ENCODE peak calls at places on chromosomes 6 and 20, in seven cellular contexts. One of them, this sample, is unnamed.
A peak's percentile ranks its signal among the peaks of the same experiment; 100 is the strongest.

GRCh38 chr6:142313284-142313683 is 11.5 kb downstream of the ADGRG6 start:
- DNase-seq in GM23338: no peak
- DNase-seq in MM.1S: no peak
- DNase-seq in PC-3: no peak
- DNase-seq in HCT116: no peak
- DNase-seq in hepatocyte: peak; percentile 37
- DNase-seq in OCI-LY7: no peak
- DNase-seq in this sample: no peak

GRCh38 chr20:37904008-37904675 is 1.2 kb downstream of the VSTM2L start:
- DNase-seq in PC-3: no peak
- DNase-seq in MM.1S: no peak
- DNase-seq in HCT116: no peak
- DNase-seq in GM23338: no peak
- DNase-seq in hepatocyte: no peak
- DNase-seq in OCI-LY7: no peak
- DNase-seq in this sample: no peak

GRCh38 chr6:167788531-167788903 is 38.2 kb upstream of the AFDN start:
- DNase-seq in hepatocyte: no peak
- DNase-seq in GM23338: no peak
- DNase-seq in PC-3: no peak
- DNase-seq in HCT116: no peak
- DNase-seq in MM.1S: no peak
- DNase-seq in OCI-LY7: no peak
- DNase-seq in this sample: no peak

GRCh38 chr20:5073154-5074049 is 46.4 kb downstream of the PCNA start:
- DNase-seq in hepatocyte: peak; percentile 30
- DNase-seq in OCI-LY7: no peak
- DNase-seq in HCT116: peak; percentile 69
- DNase-seq in MM.1S: no peak
- DNase-seq in GM23338: peak; percentile 34
- DNase-seq in PC-3: peak; percentile 98
- DNase-seq in this sample: no peak

GRCh38 chr6:82248233-82248735 is 740 bp upstream of the IBTK start:
- DNase-seq in PC-3: peak; percentile 90
- DNase-seq in MM.1S: peak; percentile 16
- DNase-seq in GM23338: peak; percentile 42
- DNase-seq in hepatocyte: peak; percentile 78
- DNase-seq in OCI-LY7: no peak
- DNase-seq in HCT116: peak; percentile 49
- DNase-seq in this sample: peak; percentile 61

GRCh38 chr6:123895346-123895745 is 91.7 kb downstream of the NKAIN2 start:
- DNase-seq in HCT116: no peak
- DNase-seq in GM23338: no peak
- DNase-seq in PC-3: no peak
- DNase-seq in OCI-LY7: no peak
- DNase-seq in hepatocyte: no peak
- DNase-seq in MM.1S: no peak
- DNase-seq in this sample: no peak

GRCh38 chr6:34484899-34485298 is 19.0 kb downstream of the PACSIN1 start:
- DNase-seq in HCT116: peak; percentile 28
- DNase-seq in MM.1S: peak; percentile 65
- DNase-seq in OCI-LY7: peak; percentile 91
- DNase-seq in PC-3: peak; percentile 90
- DNase-seq in GM23338: no peak
- DNase-seq in hepatocyte: peak; percentile 18
- DNase-seq in this sample: no peak

GRCh38 chr20:9838378-9839295 is at the start of gene PAK5:
- DNase-seq in OCI-LY7: no peak
- DNase-seq in MM.1S: peak; percentile 84
- DNase-seq in hepatocyte: peak; percentile 91
- DNase-seq in GM23338: peak; percentile 96
- DNase-seq in PC-3: no peak
- DNase-seq in HCT116: peak; percentile 1
- DNase-seq in this sample: peak; percentile 96

GRCh38 chr20:1644101-1644962 is 13.2 kb downstream of the SIRPG start:
- DNase-seq in OCI-LY7: no peak
- DNase-seq in MM.1S: no peak
- DNase-seq in PC-3: no peak
- DNase-seq in GM23338: no peak
- DNase-seq in HCT116: no peak
- DNase-seq in hepatocyte: no peak
- DNase-seq in this sample: peak; percentile 2

GRCh38 chr6:28922841-28923317 is 906 bp downstream of the TRIM27 start:
- DNase-seq in MM.1S: peak; percentile 36
- DNase-seq in OCI-LY7: peak; percentile 74
- DNase-seq in GM23338: peak; percentile 63
- DNase-seq in HCT116: no peak
- DNase-seq in PC-3: peak; percentile 39
- DNase-seq in hepatocyte: peak; percentile 59
- DNase-seq in this sample: peak; percentile 59

GRCh38 chr6:14966111-14966901 is 279.6 kb upstream of the JARID2 start:
- DNase-seq in OCI-LY7: no peak
- DNase-seq in HCT116: no peak
- DNase-seq in PC-3: peak; percentile 40
- DNase-seq in GM23338: peak; percentile 63
- DNase-seq in MM.1S: no peak
- DNase-seq in hepatocyte: no peak
- DNase-seq in this sample: no peak

GRCh38 chr6:158799051-158799792 is 19.9 kb downstream of the EZR start:
- DNase-seq in MM.1S: no peak
- DNase-seq in HCT116: no peak
- DNase-seq in PC-3: peak; percentile 58
- DNase-seq in OCI-LY7: peak; percentile 44
- DNase-seq in GM23338: no peak
- DNase-seq in hepatocyte: peak; percentile 61
- DNase-seq in this sample: no peak

GRCh38 chr20:24360531-24360930 is 108.9 kb upstream of the SYNDIG1 start:
- DNase-seq in hepatocyte: no peak
- DNase-seq in GM23338: no peak
- DNase-seq in HCT116: no peak
- DNase-seq in OCI-LY7: no peak
- DNase-seq in PC-3: no peak
- DNase-seq in MM.1S: no peak
- DNase-seq in this sample: no peak
- TF ChIP-seq CTCF in hepatocyte: no peak
- TF ChIP-seq CTCF in GM23338: no peak
- TF ChIP-seq CTCF in HCT116: no peak
- TF ChIP-seq CTCF in OCI-LY7: no peak
- TF ChIP-seq CTCF in PC-3: no peak
- TF ChIP-seq CTCF in MM.1S: no peak
- TF ChIP-seq CTCF in this sample: no peak

GRCh38 chr6:44659676-44660170 is 272.2 kb downstream of the CDC5L start:
- DNase-seq in hepatocyte: no peak
- DNase-seq in MM.1S: no peak
- DNase-seq in HCT116: no peak
- DNase-seq in GM23338: no peak
- DNase-seq in PC-3: no peak
- DNase-seq in OCI-LY7: no peak
- DNase-seq in this sample: no peak
- TF ChIP-seq EZH2phosphoT487 in hepatocyte: no peak
- TF ChIP-seq EZH2phosphoT487 in MM.1S: no peak
- TF ChIP-seq EZH2phosphoT487 in HCT116: no peak
- TF ChIP-seq EZH2phosphoT487 in GM23338: no peak
- TF ChIP-seq EZH2phosphoT487 in PC-3: no peak
- TF ChIP-seq EZH2phosphoT487 in OCI-LY7: no peak
- TF ChIP-seq EZH2phosphoT487 in this sample: no peak

GRCh38 chr6:157033428-157034140 is 256.4 kb downstream of the ARID1B start:
- DNase-seq in HCT116: no peak
- DNase-seq in GM23338: no peak
- DNase-seq in PC-3: peak; percentile 10
- DNase-seq in hepatocyte: no peak
- DNase-seq in OCI-LY7: no peak
- DNase-seq in MM.1S: no peak
- DNase-seq in this sample: no peak

GRCh38 chr6:157035576-157035975 is 258.4 kb downstream of the ARID1B start:
- DNase-seq in MM.1S: no peak
- DNase-seq in OCI-LY7: no peak
- DNase-seq in GM23338: no peak
- DNase-seq in hepatocyte: no peak
- DNase-seq in PC-3: no peak
- DNase-seq in HCT116: no peak
- DNase-seq in this sample: no peak

GRCh38 chr6:157030756-157031155 is 253.6 kb downstream of the ARID1B start:
- DNase-seq in MM.1S: no peak
- DNase-seq in GM23338: no peak
- DNase-seq in HCT116: no peak
- DNase-seq in OCI-LY7: no peak
- DNase-seq in hepatocyte: no peak
- DNase-seq in PC-3: no peak
- DNase-seq in this sample: no peak

GRCh38 chr6:157034433-157035230 is 257.5 kb downstream of the ARID1B start:
- DNase-seq in PC-3: peak; percentile 53
- DNase-seq in HCT116: peak; percentile 36
- DNase-seq in MM.1S: peak; percentile 36
- DNase-seq in OCI-LY7: peak; percentile 68
- DNase-seq in hepatocyte: peak; percentile 50
- DNase-seq in GM23338: peak; percentile 77
- DNase-seq in this sample: peak; percentile 50

GRCh38 chr6:157032923-157033322 is 255.7 kb downstream of the ARID1B start:
- DNase-seq in HCT116: no peak
- DNase-seq in hepatocyte: no peak
- DNase-seq in GM23338: no peak
- DNase-seq in MM.1S: no peak
- DNase-seq in PC-3: no peak
- DNase-seq in OCI-LY7: no peak
- DNase-seq in this sample: no peak
- TF ChIP-seq CTCF in HCT116: no peak
- TF ChIP-seq CTCF in hepatocyte: no peak
- TF ChIP-seq CTCF in GM23338: no peak
- TF ChIP-seq CTCF in MM.1S: no peak
- TF ChIP-seq CTCF in PC-3: no peak
- TF ChIP-seq CTCF in OCI-LY7: no peak
- TF ChIP-seq CTCF in this sample: no peak

GRCh38 chr20:36196676-36197075 is 39.6 kb upstream of the AAR2 start:
- DNase-seq in GM23338: no peak
- DNase-seq in HCT116: no peak
- DNase-seq in PC-3: no peak
- DNase-seq in MM.1S: no peak
- DNase-seq in OCI-LY7: no peak
- DNase-seq in hepatocyte: no peak
- DNase-seq in this sample: no peak
- TF ChIP-seq EZH2phosphoT487 in GM23338: no peak
- TF ChIP-seq EZH2phosphoT487 in HCT116: no peak
- TF ChIP-seq EZH2phosphoT487 in PC-3: no peak
- TF ChIP-seq EZH2phosphoT487 in MM.1S: no peak
- TF ChIP-seq EZH2phosphoT487 in OCI-LY7: no peak
- TF ChIP-seq EZH2phosphoT487 in hepatocyte: no peak
- TF ChIP-seq EZH2phosphoT487 in this sample: no peak

GRCh38 chr6:131208787-131209186 is 73.5 kb downstream of the AKAP7 start:
- DNase-seq in OCI-LY7: no peak
- DNase-seq in MM.1S: no peak
- DNase-seq in hepatocyte: no peak
- DNase-seq in PC-3: no peak
- DNase-seq in GM23338: no peak
- DNase-seq in HCT116: no peak
- DNase-seq in this sample: no peak

GRCh38 chr6:131206463-131207251 is 71.4 kb downstream of the AKAP7 start:
- DNase-seq in MM.1S: no peak
- DNase-seq in OCI-LY7: no peak
- DNase-seq in HCT116: no peak
- DNase-seq in PC-3: no peak
- DNase-seq in hepatocyte: no peak
- DNase-seq in GM23338: no peak
- DNase-seq in this sample: no peak

GRCh38 chr6:131210469-131210868 is 75.2 kb downstream of the AKAP7 start:
- DNase-seq in PC-3: no peak
- DNase-seq in MM.1S: no peak
- DNase-seq in hepatocyte: no peak
- DNase-seq in OCI-LY7: no peak
- DNase-seq in HCT116: no peak
- DNase-seq in GM23338: no peak
- DNase-seq in this sample: no peak

GRCh38 chr6:131205891-131206290 is 70.6 kb downstream of the AKAP7 start:
- DNase-seq in HCT116: no peak
- DNase-seq in MM.1S: no peak
- DNase-seq in GM23338: no peak
- DNase-seq in OCI-LY7: no peak
- DNase-seq in PC-3: no peak
- DNase-seq in hepatocyte: no peak
- DNase-seq in this sample: no peak
- TF ChIP-seq CTCF in HCT116: no peak
- TF ChIP-seq CTCF in MM.1S: no peak
- TF ChIP-seq CTCF in GM23338: no peak
- TF ChIP-seq CTCF in OCI-LY7: peak; percentile 45
- TF ChIP-seq CTCF in PC-3: no peak
- TF ChIP-seq CTCF in hepatocyte: peak; percentile 21
- TF ChIP-seq CTCF in this sample: no peak